ENCODE peak calls at places on chromosomes 3 and 15, in four cellular contexts. X is CD8-positive, alpha-beta memory T cell; W is GM23248; D is lung. Y is an unnamed sample.

GRCh38 chr15:77036537-77037474 is 34.1 kb downstream of the TSPAN3 start:
- DNase-seq in X (peak), W (no peak), D (peak), Y (peak)

GRCh38 chr3:187403768-187404270 is 35.6 kb downstream of the RTP4 start:
- DNase-seq in X (no peak), W (peak), D (no peak), Y (peak)

GRCh38 chr3:195565716-195566115 is 18.0 kb downstream of the APOD start:
- DNase-seq in X (no peak), W (no peak), D (no peak), Y (no peak)

GRCh38 chr15:37078000-37078399 is 22.3 kb downstream of the MEIS2 start:
- DNase-seq in X (no peak), W (no peak), D (no peak), Y (no peak)

GRCh38 chr3:115845986-115846385 is 222.7 kb downstream of the GAP43 start:
- DNase-seq in X (no peak), W (no peak), D (no peak), Y (no peak)

GRCh38 chr3:123421353-123422174 is 27.3 kb downstream of the ADCY5 start:
- DNase-seq in X (no peak), W (no peak), D (no peak), Y (peak)

GRCh38 chr15:31252386-31252785 is 74.2 kb upstream of the KLF13 start:
- DNase-seq in X (no peak), W (peak), D (no peak), Y (no peak)

GRCh38 chr3:44712455-44713075 is at the start of gene ZNF502:
- DNase-seq in X (peak), W (peak), D (peak), Y (peak)

GRCh38 chr15:28960979-28961378 is 75.2 kb downstream of the APBA2 start:
- DNase-seq in X (no peak), W (peak), D (no peak), Y (peak)

GRCh38 chr3:32510075-32510724 is 7.5 kb upstream of the CMTM6 start:
- DNase-seq in X (peak), W (peak), D (peak), Y (peak)

GRCh38 chr15:66935688-66936087 is 129.7 kb upstream of the SMAD3 start:
- DNase-seq in X (no peak), W (peak), D (no peak), Y (no peak)
- H3K4me3 ChIP-seq in X (no peak), W (peak), D (no peak), Y (no peak)

GRCh38 chr3:61668317-61668864 is 107.0 kb downstream of the PTPRG start:
- DNase-seq in X (no peak), W (no peak), D (no peak), Y (no peak)
- H3K4me3 ChIP-seq in X (no peak), W (no peak), D (no peak), Y (no peak)

GRCh38 chr3:35638640-35639250 is 580 bp upstream of the ARPP21 start:
- DNase-seq in X (no peak), W (no peak), D (no peak), Y (no peak)
- H3K4me3 ChIP-seq in X (no peak), W (no peak), D (no peak), Y (no peak)

DNA sequence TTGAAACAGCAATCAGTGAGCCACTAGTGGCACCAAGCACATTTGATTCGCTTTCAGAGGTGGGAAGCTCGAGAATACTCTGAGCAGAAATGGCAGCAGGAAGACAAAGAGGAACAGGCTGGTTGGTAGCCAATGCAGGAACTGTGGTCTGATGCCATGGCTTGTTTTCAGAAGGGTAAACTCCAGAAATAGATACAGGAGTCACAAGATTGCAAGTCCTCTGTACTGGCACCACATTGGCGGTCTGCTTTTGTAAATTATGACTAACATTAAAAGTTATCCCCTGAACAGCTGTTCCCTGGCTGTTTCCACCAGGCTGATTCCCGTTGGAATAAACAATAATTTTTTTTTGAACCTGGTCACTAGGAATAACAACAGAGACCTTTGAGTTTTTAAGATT is 35.5 kb downstream of the USF3 start:
- DNase-seq in X (no peak), W (no peak), D (no peak), Y (no peak)
- H3K4me3 ChIP-seq in X (no peak), W (no peak), D (no peak), Y (no peak)

GRCh38 chr3:145673790-145674189 is 487.2 kb downstream of the PLOD2 start:
- DNase-seq in X (no peak), W (no peak), D (no peak), Y (no peak)
- H3K4me3 ChIP-seq in X (no peak), W (no peak), D (no peak), Y (no peak)

Y was measured in hepatocyte.